ENCODE peak calls at places on chromosomes 2 and 18, in eight cellular contexts. F is heart right ventricle; R is ascending aorta; W is tibial artery; L is small intestine; J is H7; Z is CD8-positive, alpha-beta memory T cell; M is left ventricle myocardium inferior. Y is an unnamed sample.
A peak's percentile ranks its signal among the peaks of the same experiment; 100 is the strongest.

GRCh38 chr2:168663993-168664392 is 138.4 kb upstream of the NOSTRIN start:
- DNase-seq in F (no peak), R (no peak), W (no peak), L (no peak), J (no peak), Z (no peak), M (no peak), Y (no peak)

GRCh38 chr18:62610509-62611394 is 87.9 kb downstream of the ZCCHC2 start:
- DNase-seq in F (no peak), R (peak; percentile 56), W (no peak), L (no peak), J (peak; percentile 85), Z (no peak), M (no peak), Y (no peak)

GRCh38 chr2:145811467-145812162 is 1291.7 kb upstream of the ZEB2 start:
- DNase-seq in F (no peak), R (no peak), W (no peak), L (no peak), J (no peak), Z (no peak), M (no peak), Y (no peak)

GRCh38 chr2:12243381-12243780 is 473.4 kb upstream of the TRIB2 start:
- DNase-seq in F (no peak), R (no peak), W (no peak), L (no peak), J (no peak), Z (no peak), M (no peak), Y (no peak)

GRCh38 chr18:78699516-78699915 is 280.1 kb upstream of the SALL3 start:
- DNase-seq in F (no peak), R (no peak), W (no peak), L (peak; percentile 34), J (no peak), Z (no peak), M (no peak), Y (peak; percentile 46)

GRCh38 chr2:11406492-11407381 is 59.2 kb downstream of the E2F6 start:
- DNase-seq in F (peak; percentile 30), R (peak; percentile 92), W (peak; percentile 53), L (peak; percentile 31), J (no peak), Z (no peak), M (no peak), Y (no peak)

GRCh38 chr18:74516271-74517235 is 17.7 kb upstream of the CNDP1 start:
- DNase-seq in F (no peak), R (peak; percentile 46), W (no peak), L (no peak), J (no peak), Z (no peak), M (no peak), Y (no peak)

GRCh38 chr2:127429291-127429690 is 11.1 kb downstream of the PROC start:
- DNase-seq in F (no peak), R (no peak), W (no peak), L (no peak), J (no peak), Z (no peak), M (no peak), Y (no peak)

DNA sequence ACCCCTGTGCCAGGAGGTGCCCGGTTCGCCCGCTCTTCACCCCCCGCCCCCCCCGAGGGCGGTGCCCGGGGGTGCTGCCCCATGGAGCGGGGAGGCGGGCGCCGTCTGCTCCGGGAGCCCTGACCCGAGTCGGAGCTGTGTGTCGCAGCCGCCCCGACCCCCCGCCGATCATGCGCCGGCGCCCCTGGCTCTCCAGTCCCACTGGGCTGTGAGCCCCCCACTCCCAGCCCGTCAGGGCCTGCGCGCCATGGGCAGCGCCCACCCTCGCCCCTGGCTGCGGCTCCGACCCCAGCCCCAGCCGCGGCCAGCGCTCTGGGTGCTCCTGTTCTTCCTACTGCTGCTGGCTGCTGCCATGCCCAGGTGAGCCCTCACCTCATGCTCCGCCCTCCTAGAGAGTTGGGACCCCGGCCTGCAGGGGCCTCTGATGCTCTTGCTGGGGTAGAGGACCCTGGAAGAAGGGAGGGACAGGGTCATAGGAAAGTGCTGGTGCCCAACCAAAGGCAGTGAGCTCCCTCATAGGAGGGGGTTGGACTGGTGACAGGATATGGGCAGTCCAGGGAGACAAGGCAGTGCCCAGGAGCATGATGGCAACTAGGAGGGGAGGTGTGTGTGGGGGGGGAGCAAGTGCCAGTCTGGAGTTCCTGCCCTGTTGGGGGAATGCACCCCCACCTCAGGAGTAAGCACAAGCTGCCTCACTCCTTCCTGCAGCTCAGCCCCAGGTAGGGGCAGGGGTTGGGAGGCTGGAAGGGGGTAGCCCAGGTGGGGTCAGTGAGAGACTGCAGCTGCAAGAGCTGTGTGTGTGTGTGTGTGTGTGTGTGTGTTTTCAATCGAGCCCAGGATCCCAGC is at the start of gene WNT10A:
- DNase-seq in F (no peak), R (no peak), W (no peak), L (no peak), J (peak; percentile 67), Z (no peak), M (no peak), Y (no peak)
- H3K4me3 ChIP-seq in F (peak within 1 kb of the TSS; percentile 22), R (peak within 1 kb of the TSS; percentile 14), W (peak within 1 kb of the TSS; percentile 2), L (peak within 1 kb of the TSS; percentile 39), J (no peak within 1 kb of the TSS), Z (peak within 1 kb of the TSS; percentile 40), M (peak within 1 kb of the TSS; percentile 51), Y (no peak within 1 kb of the TSS)

DNA sequence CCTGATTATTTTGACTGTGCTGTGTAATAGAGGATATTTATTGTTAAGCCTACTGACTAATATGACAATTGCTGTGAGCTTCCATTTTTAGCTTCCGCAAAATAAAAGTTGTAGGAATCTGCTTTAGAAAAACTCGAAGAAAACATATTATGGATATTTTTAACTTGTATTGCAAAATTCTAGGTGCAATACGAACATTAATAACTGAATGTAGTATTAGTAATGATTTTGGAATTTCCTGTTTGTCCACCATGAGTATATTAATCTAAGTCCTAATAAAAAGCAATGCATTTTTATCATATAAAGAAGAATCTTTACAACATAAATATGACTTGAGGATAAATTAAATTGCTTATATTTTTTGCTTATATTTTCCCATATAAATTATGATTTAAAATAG is 2.4 kb upstream of the DSC3 start:
- DNase-seq in F (no peak), R (no peak), W (no peak), L (no peak), J (no peak), Z (no peak), M (no peak), Y (no peak)
- H3K4me3 ChIP-seq in F (no peak overlapping the region), R (no peak overlapping the region), W (no peak overlapping the region), L (no peak overlapping the region), J (no peak overlapping the region), Z (no peak overlapping the region), M (no peak overlapping the region), Y (no peak overlapping the region)

GRCh38 chr18:57437782-57438668 is 2.9 kb downstream of the ONECUT2 start:
- DNase-seq in F (no peak), R (peak; percentile 60), W (no peak), L (peak; percentile 76), J (peak; percentile 94), Z (no peak), M (no peak), Y (peak; percentile 76)
- H3K4me3 ChIP-seq in F (peak overlapping the region; percentile 15), R (no peak overlapping the region), W (no peak overlapping the region), L (peak overlapping the region; percentile 86), J (peak overlapping the region; percentile 46), Z (no peak overlapping the region), M (peak overlapping the region; percentile 53), Y (peak overlapping the region; percentile 26)

DNA sequence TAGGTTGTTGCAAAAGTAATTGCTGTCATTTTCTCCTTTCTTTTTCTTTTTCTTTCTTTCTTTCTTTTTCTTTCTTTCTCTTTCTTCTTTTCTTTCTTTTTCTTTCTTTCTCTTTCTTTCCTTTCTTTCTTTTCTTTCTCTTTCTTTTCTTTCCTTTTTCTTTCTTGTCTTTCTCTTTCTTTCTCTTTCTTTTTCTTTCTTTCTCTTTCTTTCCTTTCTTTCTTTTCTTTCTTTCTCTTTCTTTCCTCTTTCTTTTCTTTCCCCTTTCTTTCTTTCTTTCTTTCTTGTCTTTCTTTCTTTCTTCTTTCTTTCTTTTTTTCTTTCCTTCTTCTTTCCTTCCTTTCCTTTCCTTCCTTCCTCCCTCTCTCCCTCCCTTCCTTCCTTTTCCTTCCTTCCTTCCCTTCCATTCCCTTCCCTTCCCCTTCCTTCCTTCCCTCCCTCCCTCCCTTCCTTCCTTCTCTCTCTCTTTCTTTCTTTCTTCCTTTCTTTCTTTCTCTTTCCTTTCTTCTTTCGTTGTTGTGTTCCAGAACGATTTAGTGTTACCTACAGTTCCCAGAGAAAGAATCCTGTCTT is 178.9 kb downstream of the RPIA start:
- DNase-seq in F (no peak), R (no peak), W (no peak), L (no peak), J (no peak), Z (no peak), M (no peak), Y (no peak)
- H3K4me3 ChIP-seq in F (no peak overlapping the region), R (no peak overlapping the region), W (no peak overlapping the region), L (no peak overlapping the region), J (no peak overlapping the region), Z (no peak overlapping the region), M (no peak overlapping the region), Y (no peak overlapping the region)

GRCh38 chr18:2534906-2535305 is 36.4 kb downstream of the METTL4 start:
- DNase-seq in F (no peak), R (no peak), W (no peak), L (no peak), J (no peak), Z (no peak), M (no peak), Y (no peak)
- H3K4me3 ChIP-seq in F (no peak overlapping the region), R (no peak overlapping the region), W (no peak overlapping the region), L (no peak overlapping the region), J (no peak overlapping the region), Z (no peak overlapping the region), M (no peak overlapping the region), Y (no peak overlapping the region)

DNA sequence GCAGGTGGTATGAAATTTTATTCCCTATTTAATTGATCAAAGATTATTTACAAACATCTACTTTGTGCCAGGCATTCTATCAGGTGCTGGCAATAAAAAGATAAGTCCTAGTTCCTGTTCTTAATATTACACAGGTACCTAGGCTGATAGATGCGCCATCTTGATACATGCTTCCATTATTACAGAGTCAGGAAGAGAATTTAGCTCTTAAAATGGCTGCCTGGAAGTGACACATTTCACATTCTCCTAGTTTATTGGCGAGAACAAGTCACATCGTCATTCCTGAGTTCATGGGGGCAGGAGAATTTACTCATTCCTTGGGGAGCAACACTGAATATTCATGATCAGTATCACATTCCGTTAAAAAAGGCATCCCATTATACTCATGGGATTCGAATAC is 1.1 kb upstream of the DARS1 start:
- DNase-seq in F (no peak), R (no peak), W (no peak), L (no peak), J (no peak), Z (no peak), M (no peak), Y (no peak)
- H3K4me3 ChIP-seq in F (no peak overlapping the region), R (no peak overlapping the region), W (no peak overlapping the region), L (no peak overlapping the region), J (no peak overlapping the region), Z (no peak overlapping the region), M (no peak overlapping the region), Y (no peak overlapping the region)

GRCh38 chr2:173962583-173963110 is 2.5 kb downstream of the SP3 start:
- DNase-seq in F (no peak), R (no peak), W (no peak), L (no peak), J (no peak), Z (no peak), M (no peak), Y (no peak)
- H3K4me3 ChIP-seq in F (peak overlapping the region; percentile 92), R (peak overlapping the region; percentile 98), W (peak overlapping the region; percentile 100), L (peak overlapping the region; percentile 98), J (peak overlapping the region; percentile 74), Z (peak overlapping the region; percentile 80), M (peak overlapping the region; percentile 99), Y (peak overlapping the region; percentile 90)

GRCh38 chr2:109238580-109238979 is 109.6 kb downstream of the SH3RF3 start:
- DNase-seq in F (peak; percentile 59), R (peak; percentile 87), W (peak; percentile 85), L (no peak), J (no peak), Z (peak; percentile 45), M (peak; percentile 70), Y (no peak)
- H3K4me3 ChIP-seq in F (no peak overlapping the region), R (no peak overlapping the region), W (no peak overlapping the region), L (no peak overlapping the region), J (no peak overlapping the region), Z (no peak overlapping the region), M (no peak overlapping the region), Y (no peak overlapping the region)

Y was measured in pancreas.